ENCODE peak calls at places on chromosome 10, in seven cellular contexts. G, T, J, N, R, O and A are unnamed samples.

GRCh38 chr10:59865101-59865500 is 41.3 kb downstream of the CCDC6 start:
- DNase-seq in G (no peak), T (no peak), J (peak; percentile 61), N (no peak), R (peak; percentile 69), O (no peak), A (no peak)

GRCh38 chr10:13526952-13527863 is 1.6 kb downstream of the BEND7 start:
- DNase-seq in G (no peak), T (no peak), J (no peak), N (no peak), R (no peak), O (no peak), A (no peak)

GRCh38 chr10:95660283-95660682 is 3.8 kb upstream of the ALDH18A1 start:
- DNase-seq in G (no peak), T (no peak), J (no peak), N (no peak), R (no peak), O (no peak), A (no peak)

GRCh38 chr10:132959296-132959961 is 17.1 kb upstream of the CFAP46 start:
- DNase-seq in G (no peak), T (peak; percentile 74), J (no peak), N (no peak), R (no peak), O (no peak), A (no peak)

GRCh38 chr10:96756111-96756903 is 36.0 kb upstream of the PIK3AP1 start:
- DNase-seq in G (no peak), T (no peak), J (peak; percentile 31), N (no peak), R (no peak), O (no peak), A (no peak)

GRCh38 chr10:73644015-73644743 is 2.9 kb upstream of the MYOZ1 start:
- DNase-seq in G (peak; percentile 63), T (no peak), J (peak; percentile 77), N (no peak), R (peak; percentile 64), O (no peak), A (no peak)

GRCh38 chr10:100890696-100891271 is 22.0 kb upstream of the SLF2 start:
- DNase-seq in G (no peak), T (no peak), J (no peak), N (peak; percentile 91), R (no peak), O (no peak), A (peak; percentile 97)

GRCh38 chr10:77301305-77301730 is 336.3 kb downstream of the KCNMA1 start:
- DNase-seq in G (no peak), T (no peak), J (no peak), N (peak; percentile 24), R (no peak), O (no peak), A (no peak)

GRCh38 chr10:77164616-77165311 is 472.8 kb downstream of the KCNMA1 start:
- DNase-seq in G (no peak), T (no peak), J (no peak), N (no peak), R (no peak), O (no peak), A (no peak)

GRCh38 chr10:46019541-46020343 is 10.7 kb downstream of the NCOA4 start:
- DNase-seq in G (no peak), T (no peak), J (no peak), N (no peak), R (peak; percentile 16), O (no peak), A (no peak)

GRCh38 chr10:8283986-8284385 is 229.5 kb downstream of the GATA3 start:
- DNase-seq in G (no peak), T (no peak), J (no peak), N (no peak), R (no peak), O (no peak), A (no peak)

GRCh38 chr10:260819-261429 is 125.7 kb downstream of the ZMYND11 start:
- DNase-seq in G (no peak), T (no peak), J (no peak), N (no peak), R (no peak), O (no peak), A (no peak)
- H3K4me3 ChIP-seq in G (no peak overlapping the region), T (no peak overlapping the region), J (no peak overlapping the region), N (no peak overlapping the region), R (no peak overlapping the region), O (no peak overlapping the region), A (no peak overlapping the region)

GRCh38 chr10:119455609-119456434 is 86.7 kb downstream of the RGS10 start:
- DNase-seq in G (no peak), T (peak; percentile 66), J (peak; percentile 22), N (no peak), R (no peak), O (peak; percentile 36), A (no peak)

GRCh38 chr10:119454990-119455389 is 87.5 kb downstream of the RGS10 start:
- DNase-seq in G (no peak), T (no peak), J (no peak), N (no peak), R (no peak), O (no peak), A (no peak)

GRCh38 chr10:119454231-119454804 is 88.2 kb downstream of the RGS10 start:
- DNase-seq in G (peak; percentile 25), T (no peak), J (no peak), N (no peak), R (no peak), O (no peak), A (no peak)

GRCh38 chr10:119457966-119458766 is 84.4 kb downstream of the RGS10 start:
- DNase-seq in G (no peak), T (no peak), J (no peak), N (no peak), R (no peak), O (no peak), A (no peak)

GRCh38 chr10:119456435-119456810 is 86.1 kb downstream of the RGS10 start:
- DNase-seq in G (no peak), T (no peak), J (no peak), N (no peak), R (no peak), O (peak; percentile 39), A (no peak)
- TF ChIP-seq CTCF in G (no peak), T (no peak), J (no peak), N (no peak), R (no peak), O (no peak), A (no peak)

GRCh38 chr10:6053303-6053702 is 8.9 kb downstream of the IL2RA start:
- DNase-seq in G (no peak), T (no peak), J (no peak), N (no peak), R (no peak), O (no peak), A (no peak)
- H3K4me3 ChIP-seq in G (no peak overlapping the region), T (no peak overlapping the region), J (no peak overlapping the region), N (no peak overlapping the region), R (no peak overlapping the region), O (no peak overlapping the region), A (no peak overlapping the region)

GRCh38 chr10:115051216-115051615 is 41.9 kb upstream of the ATRNL1 start:
- DNase-seq in G (no peak), T (no peak), J (no peak), N (no peak), R (no peak), O (no peak), A (no peak)

GRCh38 chr10:115047705-115048104 is 45.5 kb upstream of the ATRNL1 start:
- DNase-seq in G (no peak), T (no peak), J (no peak), N (no peak), R (no peak), O (no peak), A (no peak)

GRCh38 chr10:115049957-115050356 is 43.2 kb upstream of the ATRNL1 start:
- DNase-seq in G (no peak), T (no peak), J (no peak), N (no peak), R (no peak), O (no peak), A (no peak)

GRCh38 chr10:115050375-115050960 is 42.7 kb upstream of the ATRNL1 start:
- DNase-seq in G (no peak), T (no peak), J (no peak), N (no peak), R (no peak), O (no peak), A (no peak)

GRCh38 chr10:115049318-115049717 is 43.8 kb upstream of the ATRNL1 start:
- DNase-seq in G (no peak), T (no peak), J (no peak), N (no peak), R (no peak), O (no peak), A (no peak)
- TF ChIP-seq CTCF in G (no peak), T (no peak), J (no peak), N (peak; percentile 9), R (no peak), O (no peak), A (no peak)

DNA sequence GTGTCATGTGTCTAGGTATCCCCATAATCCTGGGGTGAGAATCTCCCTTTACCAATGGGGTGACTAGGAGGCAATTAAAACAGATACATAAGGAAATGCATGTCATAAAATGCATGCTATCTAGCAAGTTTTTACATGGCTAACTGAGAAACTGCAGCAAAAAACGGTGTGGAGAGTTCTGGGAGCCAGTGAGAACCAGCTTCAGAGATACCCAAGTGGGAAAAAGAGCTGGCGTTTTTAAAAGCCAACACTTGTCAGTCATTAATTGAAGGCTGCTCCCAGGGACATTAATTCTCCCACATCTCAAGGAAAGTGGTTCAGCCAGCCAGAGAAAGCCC is 28.2 kb downstream of the ST8SIA6 start:
- DNase-seq in G (no peak), T (no peak), J (no peak), N (no peak), R (no peak), O (no peak), A (no peak)
- H3K4me3 ChIP-seq in G (no peak overlapping the region), T (no peak overlapping the region), J (no peak overlapping the region), N (no peak overlapping the region), R (no peak overlapping the region), O (no peak overlapping the region), A (no peak overlapping the region)